ENCODE peak calls at places on chromosomes 7 and 10, in eight cellular contexts. One of them, this sample, is unnamed.

GRCh38 chr7:42125321-42125720 is 111.7 kb downstream of the GLI3 start:
- DNase-seq in aorta: no peak
- DNase-seq in NCI-H774: no peak
- DNase-seq in stimulated activated CD8-positive, alpha-beta memory T cell treated with anti-CD3 and anti-CD28 coated beads, Interleukin-12 subunit alpha, Interleukin-12 subunit beta, amount 100 ng/mL, for 4 hours: no peak
- DNase-seq in endothelial cell: no peak
- DNase-seq in GM23338: no peak
- DNase-seq in activated T-cell treated with anti-CD3 and anti-CD28 coated beads, Interleukin-2, amount 50 U/mL, for 72 hours: no peak
- DNase-seq in stimulated activated CD4-positive, alpha-beta T cell treated with anti-CD3 and anti-CD28 coated beads, Interleukin-2, amount 100 ng/mL, for 24 hours: no peak
- DNase-seq in this sample: no peak

GRCh38 chr10:61869772-61870520 is 31.6 kb upstream of the ARID5B start:
- DNase-seq in aorta: no peak
- DNase-seq in NCI-H774: no peak
- DNase-seq in stimulated activated CD8-positive, alpha-beta memory T cell treated with anti-CD3 and anti-CD28 coated beads, Interleukin-12 subunit alpha, Interleukin-12 subunit beta, amount 100 ng/mL, for 4 hours: no peak
- DNase-seq in endothelial cell: no peak
- DNase-seq in GM23338: no peak
- DNase-seq in activated T-cell treated with anti-CD3 and anti-CD28 coated beads, Interleukin-2, amount 50 U/mL, for 72 hours: no peak
- DNase-seq in stimulated activated CD4-positive, alpha-beta T cell treated with anti-CD3 and anti-CD28 coated beads, Interleukin-2, amount 100 ng/mL, for 24 hours: no peak
- DNase-seq in this sample: no peak

GRCh38 chr10:123140983-123141390 is 5.2 kb downstream of the HMX3 start:
- DNase-seq in aorta: no peak
- DNase-seq in NCI-H774: no peak
- DNase-seq in stimulated activated CD8-positive, alpha-beta memory T cell treated with anti-CD3 and anti-CD28 coated beads, Interleukin-12 subunit alpha, Interleukin-12 subunit beta, amount 100 ng/mL, for 4 hours: no peak
- DNase-seq in endothelial cell: no peak
- DNase-seq in GM23338: no peak
- DNase-seq in activated T-cell treated with anti-CD3 and anti-CD28 coated beads, Interleukin-2, amount 50 U/mL, for 72 hours: no peak
- DNase-seq in stimulated activated CD4-positive, alpha-beta T cell treated with anti-CD3 and anti-CD28 coated beads, Interleukin-2, amount 100 ng/mL, for 24 hours: no peak
- DNase-seq in this sample: no peak

GRCh38 chr7:40470111-40470736 is 335.4 kb downstream of the SUGCT start:
- DNase-seq in aorta: peak
- DNase-seq in NCI-H774: no peak
- DNase-seq in stimulated activated CD8-positive, alpha-beta memory T cell treated with anti-CD3 and anti-CD28 coated beads, Interleukin-12 subunit alpha, Interleukin-12 subunit beta, amount 100 ng/mL, for 4 hours: no peak
- DNase-seq in endothelial cell: no peak
- DNase-seq in GM23338: no peak
- DNase-seq in activated T-cell treated with anti-CD3 and anti-CD28 coated beads, Interleukin-2, amount 50 U/mL, for 72 hours: no peak
- DNase-seq in stimulated activated CD4-positive, alpha-beta T cell treated with anti-CD3 and anti-CD28 coated beads, Interleukin-2, amount 100 ng/mL, for 24 hours: no peak
- DNase-seq in this sample: no peak

GRCh38 chr7:17623546-17624185 is 316.6 kb downstream of the SNX13 start:
- DNase-seq in aorta: no peak
- DNase-seq in NCI-H774: no peak
- DNase-seq in stimulated activated CD8-positive, alpha-beta memory T cell treated with anti-CD3 and anti-CD28 coated beads, Interleukin-12 subunit alpha, Interleukin-12 subunit beta, amount 100 ng/mL, for 4 hours: no peak
- DNase-seq in endothelial cell: no peak
- DNase-seq in GM23338: peak
- DNase-seq in activated T-cell treated with anti-CD3 and anti-CD28 coated beads, Interleukin-2, amount 50 U/mL, for 72 hours: no peak
- DNase-seq in stimulated activated CD4-positive, alpha-beta T cell treated with anti-CD3 and anti-CD28 coated beads, Interleukin-2, amount 100 ng/mL, for 24 hours: no peak
- DNase-seq in this sample: no peak

GRCh38 chr7:107728276-107728675 is 15.7 kb upstream of the CBLL1 start:
- DNase-seq in aorta: no peak
- DNase-seq in NCI-H774: no peak
- DNase-seq in stimulated activated CD8-positive, alpha-beta memory T cell treated with anti-CD3 and anti-CD28 coated beads, Interleukin-12 subunit alpha, Interleukin-12 subunit beta, amount 100 ng/mL, for 4 hours: no peak
- DNase-seq in endothelial cell: no peak
- DNase-seq in GM23338: no peak
- DNase-seq in activated T-cell treated with anti-CD3 and anti-CD28 coated beads, Interleukin-2, amount 50 U/mL, for 72 hours: no peak
- DNase-seq in stimulated activated CD4-positive, alpha-beta T cell treated with anti-CD3 and anti-CD28 coated beads, Interleukin-2, amount 100 ng/mL, for 24 hours: no peak
- DNase-seq in this sample: no peak

GRCh38 chr10:11573497-11573896 is 38.0 kb downstream of the USP6NL start:
- DNase-seq in aorta: no peak
- DNase-seq in NCI-H774: no peak
- DNase-seq in stimulated activated CD8-positive, alpha-beta memory T cell treated with anti-CD3 and anti-CD28 coated beads, Interleukin-12 subunit alpha, Interleukin-12 subunit beta, amount 100 ng/mL, for 4 hours: no peak
- DNase-seq in endothelial cell: no peak
- DNase-seq in GM23338: no peak
- DNase-seq in activated T-cell treated with anti-CD3 and anti-CD28 coated beads, Interleukin-2, amount 50 U/mL, for 72 hours: no peak
- DNase-seq in stimulated activated CD4-positive, alpha-beta T cell treated with anti-CD3 and anti-CD28 coated beads, Interleukin-2, amount 100 ng/mL, for 24 hours: no peak
- DNase-seq in this sample: no peak

GRCh38 chr10:121131426-121132277 is 280.5 kb downstream of the WDR11 start:
- DNase-seq in aorta: no peak
- DNase-seq in NCI-H774: no peak
- DNase-seq in stimulated activated CD8-positive, alpha-beta memory T cell treated with anti-CD3 and anti-CD28 coated beads, Interleukin-12 subunit alpha, Interleukin-12 subunit beta, amount 100 ng/mL, for 4 hours: no peak
- DNase-seq in endothelial cell: no peak
- DNase-seq in GM23338: no peak
- DNase-seq in activated T-cell treated with anti-CD3 and anti-CD28 coated beads, Interleukin-2, amount 50 U/mL, for 72 hours: no peak
- DNase-seq in stimulated activated CD4-positive, alpha-beta T cell treated with anti-CD3 and anti-CD28 coated beads, Interleukin-2, amount 100 ng/mL, for 24 hours: no peak
- DNase-seq in this sample: no peak

GRCh38 chr7:77439572-77439971 is 23.4 kb upstream of the GSAP start:
- DNase-seq in aorta: no peak
- DNase-seq in NCI-H774: no peak
- DNase-seq in stimulated activated CD8-positive, alpha-beta memory T cell treated with anti-CD3 and anti-CD28 coated beads, Interleukin-12 subunit alpha, Interleukin-12 subunit beta, amount 100 ng/mL, for 4 hours: no peak
- DNase-seq in endothelial cell: no peak
- DNase-seq in GM23338: peak
- DNase-seq in activated T-cell treated with anti-CD3 and anti-CD28 coated beads, Interleukin-2, amount 50 U/mL, for 72 hours: no peak
- DNase-seq in stimulated activated CD4-positive, alpha-beta T cell treated with anti-CD3 and anti-CD28 coated beads, Interleukin-2, amount 100 ng/mL, for 24 hours: no peak
- DNase-seq in this sample: peak

GRCh38 chr7:55786901-55787300 is 75.7 kb downstream of the SEPTIN14 start:
- DNase-seq in aorta: no peak
- DNase-seq in NCI-H774: no peak
- DNase-seq in stimulated activated CD8-positive, alpha-beta memory T cell treated with anti-CD3 and anti-CD28 coated beads, Interleukin-12 subunit alpha, Interleukin-12 subunit beta, amount 100 ng/mL, for 4 hours: no peak
- DNase-seq in endothelial cell: no peak
- DNase-seq in GM23338: no peak
- DNase-seq in activated T-cell treated with anti-CD3 and anti-CD28 coated beads, Interleukin-2, amount 50 U/mL, for 72 hours: no peak
- DNase-seq in stimulated activated CD4-positive, alpha-beta T cell treated with anti-CD3 and anti-CD28 coated beads, Interleukin-2, amount 100 ng/mL, for 24 hours: no peak
- DNase-seq in this sample: no peak

GRCh38 chr7:32204361-32205018 is 134.3 kb upstream of the PDE1C start:
- DNase-seq in aorta: peak
- DNase-seq in NCI-H774: peak
- DNase-seq in stimulated activated CD8-positive, alpha-beta memory T cell treated with anti-CD3 and anti-CD28 coated beads, Interleukin-12 subunit alpha, Interleukin-12 subunit beta, amount 100 ng/mL, for 4 hours: no peak
- DNase-seq in endothelial cell: peak
- DNase-seq in GM23338: peak
- DNase-seq in activated T-cell treated with anti-CD3 and anti-CD28 coated beads, Interleukin-2, amount 50 U/mL, for 72 hours: no peak
- DNase-seq in stimulated activated CD4-positive, alpha-beta T cell treated with anti-CD3 and anti-CD28 coated beads, Interleukin-2, amount 100 ng/mL, for 24 hours: peak
- DNase-seq in this sample: peak

GRCh38 chr7:36607741-36608140 is 116.6 kb downstream of the AOAH start:
- DNase-seq in aorta: no peak
- DNase-seq in NCI-H774: peak
- DNase-seq in stimulated activated CD8-positive, alpha-beta memory T cell treated with anti-CD3 and anti-CD28 coated beads, Interleukin-12 subunit alpha, Interleukin-12 subunit beta, amount 100 ng/mL, for 4 hours: no peak
- DNase-seq in endothelial cell: no peak
- DNase-seq in GM23338: no peak
- DNase-seq in activated T-cell treated with anti-CD3 and anti-CD28 coated beads, Interleukin-2, amount 50 U/mL, for 72 hours: no peak
- DNase-seq in stimulated activated CD4-positive, alpha-beta T cell treated with anti-CD3 and anti-CD28 coated beads, Interleukin-2, amount 100 ng/mL, for 24 hours: no peak
- DNase-seq in this sample: peak

GRCh38 chr7:93973134-93973533 is 31.0 kb downstream of the BET1 start:
- DNase-seq in aorta: no peak
- DNase-seq in NCI-H774: no peak
- DNase-seq in stimulated activated CD8-positive, alpha-beta memory T cell treated with anti-CD3 and anti-CD28 coated beads, Interleukin-12 subunit alpha, Interleukin-12 subunit beta, amount 100 ng/mL, for 4 hours: no peak
- DNase-seq in endothelial cell: no peak
- DNase-seq in GM23338: no peak
- DNase-seq in activated T-cell treated with anti-CD3 and anti-CD28 coated beads, Interleukin-2, amount 50 U/mL, for 72 hours: no peak
- DNase-seq in stimulated activated CD4-positive, alpha-beta T cell treated with anti-CD3 and anti-CD28 coated beads, Interleukin-2, amount 100 ng/mL, for 24 hours: no peak
- DNase-seq in this sample: no peak

GRCh38 chr10:62048919-62049636 is 147.6 kb downstream of the ARID5B start:
- DNase-seq in aorta: peak
- DNase-seq in NCI-H774: peak
- DNase-seq in stimulated activated CD8-positive, alpha-beta memory T cell treated with anti-CD3 and anti-CD28 coated beads, Interleukin-12 subunit alpha, Interleukin-12 subunit beta, amount 100 ng/mL, for 4 hours: peak
- DNase-seq in endothelial cell: peak
- DNase-seq in GM23338: peak
- DNase-seq in activated T-cell treated with anti-CD3 and anti-CD28 coated beads, Interleukin-2, amount 50 U/mL, for 72 hours: peak
- DNase-seq in stimulated activated CD4-positive, alpha-beta T cell treated with anti-CD3 and anti-CD28 coated beads, Interleukin-2, amount 100 ng/mL, for 24 hours: peak
- DNase-seq in this sample: no peak

GRCh38 chr10:102313221-102313896 is 68.0 kb downstream of the GBF1 start:
- DNase-seq in aorta: no peak
- DNase-seq in NCI-H774: no peak
- DNase-seq in stimulated activated CD8-positive, alpha-beta memory T cell treated with anti-CD3 and anti-CD28 coated beads, Interleukin-12 subunit alpha, Interleukin-12 subunit beta, amount 100 ng/mL, for 4 hours: no peak
- DNase-seq in endothelial cell: no peak
- DNase-seq in GM23338: no peak
- DNase-seq in activated T-cell treated with anti-CD3 and anti-CD28 coated beads, Interleukin-2, amount 50 U/mL, for 72 hours: no peak
- DNase-seq in stimulated activated CD4-positive, alpha-beta T cell treated with anti-CD3 and anti-CD28 coated beads, Interleukin-2, amount 100 ng/mL, for 24 hours: no peak
- DNase-seq in this sample: no peak

GRCh38 chr7:110407706-110408105 is 683.2 kb upstream of the LRRN3 start:
- DNase-seq in aorta: no peak
- DNase-seq in NCI-H774: no peak
- DNase-seq in stimulated activated CD8-positive, alpha-beta memory T cell treated with anti-CD3 and anti-CD28 coated beads, Interleukin-12 subunit alpha, Interleukin-12 subunit beta, amount 100 ng/mL, for 4 hours: no peak
- DNase-seq in endothelial cell: no peak
- DNase-seq in GM23338: no peak
- DNase-seq in activated T-cell treated with anti-CD3 and anti-CD28 coated beads, Interleukin-2, amount 50 U/mL, for 72 hours: no peak
- DNase-seq in stimulated activated CD4-positive, alpha-beta T cell treated with anti-CD3 and anti-CD28 coated beads, Interleukin-2, amount 100 ng/mL, for 24 hours: no peak
- DNase-seq in this sample: no peak

GRCh38 chr10:24643679-24644209 is 79.9 kb downstream of the ARHGAP21 start:
- DNase-seq in aorta: no peak
- DNase-seq in NCI-H774: no peak
- DNase-seq in stimulated activated CD8-positive, alpha-beta memory T cell treated with anti-CD3 and anti-CD28 coated beads, Interleukin-12 subunit alpha, Interleukin-12 subunit beta, amount 100 ng/mL, for 4 hours: no peak
- DNase-seq in endothelial cell: no peak
- DNase-seq in GM23338: no peak
- DNase-seq in activated T-cell treated with anti-CD3 and anti-CD28 coated beads, Interleukin-2, amount 50 U/mL, for 72 hours: no peak
- DNase-seq in stimulated activated CD4-positive, alpha-beta T cell treated with anti-CD3 and anti-CD28 coated beads, Interleukin-2, amount 100 ng/mL, for 24 hours: no peak
- DNase-seq in this sample: no peak

GRCh38 chr10:8435186-8436055 is 380.9 kb downstream of the GATA3 start:
- DNase-seq in aorta: no peak
- DNase-seq in NCI-H774: no peak
- DNase-seq in stimulated activated CD8-positive, alpha-beta memory T cell treated with anti-CD3 and anti-CD28 coated beads, Interleukin-12 subunit alpha, Interleukin-12 subunit beta, amount 100 ng/mL, for 4 hours: no peak
- DNase-seq in endothelial cell: no peak
- DNase-seq in GM23338: no peak
- DNase-seq in activated T-cell treated with anti-CD3 and anti-CD28 coated beads, Interleukin-2, amount 50 U/mL, for 72 hours: no peak
- DNase-seq in stimulated activated CD4-positive, alpha-beta T cell treated with anti-CD3 and anti-CD28 coated beads, Interleukin-2, amount 100 ng/mL, for 24 hours: no peak
- DNase-seq in this sample: no peak

GRCh38 chr7:44216019-44216418 is 15.2 kb downstream of the YKT6 start:
- DNase-seq in aorta: peak
- DNase-seq in NCI-H774: peak
- DNase-seq in stimulated activated CD8-positive, alpha-beta memory T cell treated with anti-CD3 and anti-CD28 coated beads, Interleukin-12 subunit alpha, Interleukin-12 subunit beta, amount 100 ng/mL, for 4 hours: no peak
- DNase-seq in endothelial cell: peak
- DNase-seq in GM23338: no peak
- DNase-seq in activated T-cell treated with anti-CD3 and anti-CD28 coated beads, Interleukin-2, amount 50 U/mL, for 72 hours: no peak
- DNase-seq in stimulated activated CD4-positive, alpha-beta T cell treated with anti-CD3 and anti-CD28 coated beads, Interleukin-2, amount 100 ng/mL, for 24 hours: no peak
- DNase-seq in this sample: peak

GRCh38 chr10:116848032-116848911 is 1.0 kb upstream of the ENO4 start:
- DNase-seq in aorta: no peak
- DNase-seq in NCI-H774: no peak
- DNase-seq in stimulated activated CD8-positive, alpha-beta memory T cell treated with anti-CD3 and anti-CD28 coated beads, Interleukin-12 subunit alpha, Interleukin-12 subunit beta, amount 100 ng/mL, for 4 hours: no peak
- DNase-seq in endothelial cell: no peak
- DNase-seq in GM23338: peak
- DNase-seq in activated T-cell treated with anti-CD3 and anti-CD28 coated beads, Interleukin-2, amount 50 U/mL, for 72 hours: peak
- DNase-seq in stimulated activated CD4-positive, alpha-beta T cell treated with anti-CD3 and anti-CD28 coated beads, Interleukin-2, amount 100 ng/mL, for 24 hours: peak
- DNase-seq in this sample: no peak

GRCh38 chr7:106820321-106821217 is 44.5 kb upstream of the PIK3CG start:
- DNase-seq in aorta: no peak
- DNase-seq in NCI-H774: no peak
- DNase-seq in stimulated activated CD8-positive, alpha-beta memory T cell treated with anti-CD3 and anti-CD28 coated beads, Interleukin-12 subunit alpha, Interleukin-12 subunit beta, amount 100 ng/mL, for 4 hours: no peak
- DNase-seq in endothelial cell: no peak
- DNase-seq in GM23338: no peak
- DNase-seq in activated T-cell treated with anti-CD3 and anti-CD28 coated beads, Interleukin-2, amount 50 U/mL, for 72 hours: no peak
- DNase-seq in stimulated activated CD4-positive, alpha-beta T cell treated with anti-CD3 and anti-CD28 coated beads, Interleukin-2, amount 100 ng/mL, for 24 hours: no peak
- DNase-seq in this sample: no peak

GRCh38 chr7:45219801-45220200 is 62.2 kb downstream of the RAMP3 start:
- DNase-seq in aorta: no peak
- DNase-seq in NCI-H774: no peak
- DNase-seq in stimulated activated CD8-positive, alpha-beta memory T cell treated with anti-CD3 and anti-CD28 coated beads, Interleukin-12 subunit alpha, Interleukin-12 subunit beta, amount 100 ng/mL, for 4 hours: no peak
- DNase-seq in endothelial cell: no peak
- DNase-seq in GM23338: no peak
- DNase-seq in activated T-cell treated with anti-CD3 and anti-CD28 coated beads, Interleukin-2, amount 50 U/mL, for 72 hours: no peak
- DNase-seq in stimulated activated CD4-positive, alpha-beta T cell treated with anti-CD3 and anti-CD28 coated beads, Interleukin-2, amount 100 ng/mL, for 24 hours: no peak
- DNase-seq in this sample: no peak

GRCh38 chr10:59129867-59130266 is 46.6 kb upstream of the PHYHIPL start:
- DNase-seq in aorta: no peak
- DNase-seq in NCI-H774: no peak
- DNase-seq in stimulated activated CD8-positive, alpha-beta memory T cell treated with anti-CD3 and anti-CD28 coated beads, Interleukin-12 subunit alpha, Interleukin-12 subunit beta, amount 100 ng/mL, for 4 hours: no peak
- DNase-seq in endothelial cell: no peak
- DNase-seq in GM23338: no peak
- DNase-seq in activated T-cell treated with anti-CD3 and anti-CD28 coated beads, Interleukin-2, amount 50 U/mL, for 72 hours: no peak
- DNase-seq in stimulated activated CD4-positive, alpha-beta T cell treated with anti-CD3 and anti-CD28 coated beads, Interleukin-2, amount 100 ng/mL, for 24 hours: no peak
- DNase-seq in this sample: no peak

GRCh38 chr7:514651-515598 is 4.7 kb downstream of the PDGFA start:
- DNase-seq in aorta: peak
- DNase-seq in NCI-H774: peak
- DNase-seq in stimulated activated CD8-positive, alpha-beta memory T cell treated with anti-CD3 and anti-CD28 coated beads, Interleukin-12 subunit alpha, Interleukin-12 subunit beta, amount 100 ng/mL, for 4 hours: no peak
- DNase-seq in endothelial cell: no peak
- DNase-seq in GM23338: peak
- DNase-seq in activated T-cell treated with anti-CD3 and anti-CD28 coated beads, Interleukin-2, amount 50 U/mL, for 72 hours: no peak
- DNase-seq in stimulated activated CD4-positive, alpha-beta T cell treated with anti-CD3 and anti-CD28 coated beads, Interleukin-2, amount 100 ng/mL, for 24 hours: peak
- DNase-seq in this sample: peak

GRCh38 chr7:151456782-151457181 is 16.8 kb upstream of the CRYGN start:
- DNase-seq in aorta: no peak
- DNase-seq in NCI-H774: no peak
- DNase-seq in stimulated activated CD8-positive, alpha-beta memory T cell treated with anti-CD3 and anti-CD28 coated beads, Interleukin-12 subunit alpha, Interleukin-12 subunit beta, amount 100 ng/mL, for 4 hours: no peak
- DNase-seq in endothelial cell: no peak
- DNase-seq in GM23338: peak
- DNase-seq in activated T-cell treated with anti-CD3 and anti-CD28 coated beads, Interleukin-2, amount 50 U/mL, for 72 hours: no peak
- DNase-seq in stimulated activated CD4-positive, alpha-beta T cell treated with anti-CD3 and anti-CD28 coated beads, Interleukin-2, amount 100 ng/mL, for 24 hours: no peak
- DNase-seq in this sample: no peak

GRCh38 chr7:150514748-150515222 is at the start of gene GIMAP7:
- DNase-seq in aorta: peak
- DNase-seq in NCI-H774: no peak
- DNase-seq in stimulated activated CD8-positive, alpha-beta memory T cell treated with anti-CD3 and anti-CD28 coated beads, Interleukin-12 subunit alpha, Interleukin-12 subunit beta, amount 100 ng/mL, for 4 hours: peak
- DNase-seq in endothelial cell: no peak
- DNase-seq in GM23338: no peak
- DNase-seq in activated T-cell treated with anti-CD3 and anti-CD28 coated beads, Interleukin-2, amount 50 U/mL, for 72 hours: peak
- DNase-seq in stimulated activated CD4-positive, alpha-beta T cell treated with anti-CD3 and anti-CD28 coated beads, Interleukin-2, amount 100 ng/mL, for 24 hours: peak
- DNase-seq in this sample: no peak

GRCh38 chr7:90834771-90835170 is 238.7 kb downstream of the CDK14 start:
- DNase-seq in aorta: no peak
- DNase-seq in NCI-H774: no peak
- DNase-seq in stimulated activated CD8-positive, alpha-beta memory T cell treated with anti-CD3 and anti-CD28 coated beads, Interleukin-12 subunit alpha, Interleukin-12 subunit beta, amount 100 ng/mL, for 4 hours: no peak
- DNase-seq in endothelial cell: no peak
- DNase-seq in GM23338: no peak
- DNase-seq in activated T-cell treated with anti-CD3 and anti-CD28 coated beads, Interleukin-2, amount 50 U/mL, for 72 hours: no peak
- DNase-seq in stimulated activated CD4-positive, alpha-beta T cell treated with anti-CD3 and anti-CD28 coated beads, Interleukin-2, amount 100 ng/mL, for 24 hours: no peak
- DNase-seq in this sample: no peak

GRCh38 chr7:141558544-141559183 is 7.5 kb downstream of the AGK start:
- DNase-seq in aorta: no peak
- DNase-seq in NCI-H774: peak
- DNase-seq in stimulated activated CD8-positive, alpha-beta memory T cell treated with anti-CD3 and anti-CD28 coated beads, Interleukin-12 subunit alpha, Interleukin-12 subunit beta, amount 100 ng/mL, for 4 hours: no peak
- DNase-seq in endothelial cell: no peak
- DNase-seq in GM23338: no peak
- DNase-seq in activated T-cell treated with anti-CD3 and anti-CD28 coated beads, Interleukin-2, amount 50 U/mL, for 72 hours: peak
- DNase-seq in stimulated activated CD4-positive, alpha-beta T cell treated with anti-CD3 and anti-CD28 coated beads, Interleukin-2, amount 100 ng/mL, for 24 hours: no peak
- DNase-seq in this sample: peak

GRCh38 chr10:46534828-46535524 is 21.5 kb downstream of the GPRIN2 start:
- DNase-seq in aorta: peak
- DNase-seq in NCI-H774: no peak
- DNase-seq in stimulated activated CD8-positive, alpha-beta memory T cell treated with anti-CD3 and anti-CD28 coated beads, Interleukin-12 subunit alpha, Interleukin-12 subunit beta, amount 100 ng/mL, for 4 hours: no peak
- DNase-seq in endothelial cell: no peak
- DNase-seq in GM23338: no peak
- DNase-seq in activated T-cell treated with anti-CD3 and anti-CD28 coated beads, Interleukin-2, amount 50 U/mL, for 72 hours: no peak
- DNase-seq in stimulated activated CD4-positive, alpha-beta T cell treated with anti-CD3 and anti-CD28 coated beads, Interleukin-2, amount 100 ng/mL, for 24 hours: no peak
- DNase-seq in this sample: no peak

GRCh38 chr10:97744405-97745035 is 7.6 kb downstream of the ZFYVE27 start:
- DNase-seq in aorta: no peak
- DNase-seq in NCI-H774: no peak
- DNase-seq in stimulated activated CD8-positive, alpha-beta memory T cell treated with anti-CD3 and anti-CD28 coated beads, Interleukin-12 subunit alpha, Interleukin-12 subunit beta, amount 100 ng/mL, for 4 hours: no peak
- DNase-seq in endothelial cell: no peak
- DNase-seq in GM23338: no peak
- DNase-seq in activated T-cell treated with anti-CD3 and anti-CD28 coated beads, Interleukin-2, amount 50 U/mL, for 72 hours: no peak
- DNase-seq in stimulated activated CD4-positive, alpha-beta T cell treated with anti-CD3 and anti-CD28 coated beads, Interleukin-2, amount 100 ng/mL, for 24 hours: no peak
- DNase-seq in this sample: no peak

GRCh38 chr7:118949031-118949430 is 724.5 kb downstream of the ANKRD7 start:
- DNase-seq in aorta: no peak
- DNase-seq in NCI-H774: no peak
- DNase-seq in stimulated activated CD8-positive, alpha-beta memory T cell treated with anti-CD3 and anti-CD28 coated beads, Interleukin-12 subunit alpha, Interleukin-12 subunit beta, amount 100 ng/mL, for 4 hours: no peak
- DNase-seq in endothelial cell: no peak
- DNase-seq in GM23338: no peak
- DNase-seq in activated T-cell treated with anti-CD3 and anti-CD28 coated beads, Interleukin-2, amount 50 U/mL, for 72 hours: no peak
- DNase-seq in stimulated activated CD4-positive, alpha-beta T cell treated with anti-CD3 and anti-CD28 coated beads, Interleukin-2, amount 100 ng/mL, for 24 hours: no peak
- DNase-seq in this sample: no peak

GRCh38 chr7:65239707-65240352 is 133.8 kb upstream of the ZNF92 start:
- DNase-seq in aorta: peak
- DNase-seq in NCI-H774: peak
- DNase-seq in stimulated activated CD8-positive, alpha-beta memory T cell treated with anti-CD3 and anti-CD28 coated beads, Interleukin-12 subunit alpha, Interleukin-12 subunit beta, amount 100 ng/mL, for 4 hours: no peak
- DNase-seq in endothelial cell: peak
- DNase-seq in GM23338: peak
- DNase-seq in activated T-cell treated with anti-CD3 and anti-CD28 coated beads, Interleukin-2, amount 50 U/mL, for 72 hours: peak
- DNase-seq in stimulated activated CD4-positive, alpha-beta T cell treated with anti-CD3 and anti-CD28 coated beads, Interleukin-2, amount 100 ng/mL, for 24 hours: no peak
- DNase-seq in this sample: no peak

GRCh38 chr7:26534649-26535482 is 243.2 kb downstream of the SNX10 start:
- DNase-seq in aorta: no peak
- DNase-seq in NCI-H774: peak
- DNase-seq in stimulated activated CD8-positive, alpha-beta memory T cell treated with anti-CD3 and anti-CD28 coated beads, Interleukin-12 subunit alpha, Interleukin-12 subunit beta, amount 100 ng/mL, for 4 hours: no peak
- DNase-seq in endothelial cell: no peak
- DNase-seq in GM23338: no peak
- DNase-seq in activated T-cell treated with anti-CD3 and anti-CD28 coated beads, Interleukin-2, amount 50 U/mL, for 72 hours: no peak
- DNase-seq in stimulated activated CD4-positive, alpha-beta T cell treated with anti-CD3 and anti-CD28 coated beads, Interleukin-2, amount 100 ng/mL, for 24 hours: no peak
- DNase-seq in this sample: peak

GRCh38 chr7:102069913-102070629 is 216.6 kb upstream of the SH2B2 start:
- DNase-seq in aorta: no peak
- DNase-seq in NCI-H774: no peak
- DNase-seq in stimulated activated CD8-positive, alpha-beta memory T cell treated with anti-CD3 and anti-CD28 coated beads, Interleukin-12 subunit alpha, Interleukin-12 subunit beta, amount 100 ng/mL, for 4 hours: no peak
- DNase-seq in endothelial cell: no peak
- DNase-seq in GM23338: peak
- DNase-seq in activated T-cell treated with anti-CD3 and anti-CD28 coated beads, Interleukin-2, amount 50 U/mL, for 72 hours: no peak
- DNase-seq in stimulated activated CD4-positive, alpha-beta T cell treated with anti-CD3 and anti-CD28 coated beads, Interleukin-2, amount 100 ng/mL, for 24 hours: no peak
- DNase-seq in this sample: no peak

This sample was measured in NCI-H1092.